ENCODE peak calls at places on chromosomes 3 and 15, in five cellular contexts. One of them, this sample, is unnamed.

GRCh38 chr3:74906181-74906580 is 291.7 kb upstream of the CNTN3 start:
- DNase-seq in H54: no peak
- DNase-seq in GM12865: no peak
- DNase-seq in fibroblast of lung: no peak
- DNase-seq in kidney tubule cell: no peak
- DNase-seq in this sample: peak

GRCh38 chr3:196948442-196949365 is 6.4 kb upstream of the NCBP2 start:
- DNase-seq in GM12865: no peak
- DNase-seq in H54: no peak
- DNase-seq in fibroblast of lung: no peak
- DNase-seq in kidney tubule cell: peak
- DNase-seq in this sample: no peak

GRCh38 chr3:123809597-123809996 is 74.5 kb downstream of the MYLK start:
- DNase-seq in kidney tubule cell: peak
- DNase-seq in H54: no peak
- DNase-seq in fibroblast of lung: peak
- DNase-seq in GM12865: no peak
- DNase-seq in this sample: no peak

GRCh38 chr3:99499235-99499798 is 139.1 kb upstream of the COL8A1 start:
- DNase-seq in H54: no peak
- DNase-seq in fibroblast of lung: peak
- DNase-seq in GM12865: peak
- DNase-seq in kidney tubule cell: peak
- DNase-seq in this sample: peak

GRCh38 chr3:129504471-129505100 is 23.9 kb upstream of the RHO start:
- DNase-seq in fibroblast of lung: no peak
- DNase-seq in H54: no peak
- DNase-seq in GM12865: no peak
- DNase-seq in kidney tubule cell: no peak
- DNase-seq in this sample: no peak

GRCh38 chr3:132978464-132978863 is 59.7 kb upstream of the TMEM108 start:
- DNase-seq in kidney tubule cell: no peak
- DNase-seq in fibroblast of lung: no peak
- DNase-seq in GM12865: peak
- DNase-seq in H54: no peak
- DNase-seq in this sample: no peak

GRCh38 chr15:45669422-45669821 is 34.6 kb downstream of the SQOR start:
- DNase-seq in H54: no peak
- DNase-seq in GM12865: no peak
- DNase-seq in fibroblast of lung: no peak
- DNase-seq in kidney tubule cell: no peak
- DNase-seq in this sample: no peak

GRCh38 chr15:101269479-101270223 is 7.6 kb downstream of the SELENOS start:
- DNase-seq in H54: no peak
- DNase-seq in kidney tubule cell: no peak
- DNase-seq in fibroblast of lung: peak
- DNase-seq in GM12865: no peak
- DNase-seq in this sample: no peak

GRCh38 chr3:81339040-81339845 is 422.2 kb downstream of the GBE1 start:
- DNase-seq in H54: no peak
- DNase-seq in fibroblast of lung: peak
- DNase-seq in GM12865: peak
- DNase-seq in kidney tubule cell: peak
- DNase-seq in this sample: peak

GRCh38 chr15:31461911-31462480 is 135.4 kb downstream of the KLF13 start:
- DNase-seq in GM12865: no peak
- DNase-seq in fibroblast of lung: no peak
- DNase-seq in kidney tubule cell: no peak
- DNase-seq in H54: no peak
- DNase-seq in this sample: peak

GRCh38 chr3:100899440-100900091 is 93.7 kb downstream of the ABI3BP start:
- DNase-seq in fibroblast of lung: no peak
- DNase-seq in H54: no peak
- DNase-seq in kidney tubule cell: no peak
- DNase-seq in GM12865: peak
- DNase-seq in this sample: no peak

GRCh38 chr3:115120597-115120996 is 26.5 kb downstream of the ZBTB20 start:
- DNase-seq in fibroblast of lung: no peak
- DNase-seq in kidney tubule cell: no peak
- DNase-seq in GM12865: no peak
- DNase-seq in H54: no peak
- DNase-seq in this sample: no peak

GRCh38 chr3:5002174-5002870 is 23.1 kb downstream of the BHLHE40 start:
- DNase-seq in H54: no peak
- DNase-seq in kidney tubule cell: no peak
- DNase-seq in GM12865: no peak
- DNase-seq in fibroblast of lung: no peak
- DNase-seq in this sample: no peak

GRCh38 chr3:134449277-134449676 is 36.5 kb downstream of the ANAPC13 start:
- DNase-seq in GM12865: peak
- DNase-seq in H54: no peak
- DNase-seq in fibroblast of lung: no peak
- DNase-seq in kidney tubule cell: peak
- DNase-seq in this sample: no peak

GRCh38 chr15:100688549-100689120 is 86.2 kb downstream of the ASB7 start:
- DNase-seq in GM12865: no peak
- DNase-seq in kidney tubule cell: no peak
- DNase-seq in fibroblast of lung: no peak
- DNase-seq in H54: no peak
- DNase-seq in this sample: no peak

GRCh38 chr3:62159693-62160092 is 213.7 kb downstream of the FEZF2 start:
- DNase-seq in GM12865: no peak
- DNase-seq in kidney tubule cell: no peak
- DNase-seq in H54: no peak
- DNase-seq in fibroblast of lung: peak
- DNase-seq in this sample: peak

GRCh38 chr3:114646521-114646920 is 352.7 kb downstream of the TIGIT start:
- DNase-seq in kidney tubule cell: no peak
- DNase-seq in H54: no peak
- DNase-seq in GM12865: no peak
- DNase-seq in fibroblast of lung: no peak
- DNase-seq in this sample: no peak

GRCh38 chr15:36484038-36484778 is 95.2 kb upstream of the CDIN1 start:
- DNase-seq in fibroblast of lung: peak
- DNase-seq in GM12865: no peak
- DNase-seq in H54: no peak
- DNase-seq in kidney tubule cell: peak
- DNase-seq in this sample: peak

GRCh38 chr3:29887450-29887849 is 606.6 kb downstream of the RBMS3 start:
- DNase-seq in GM12865: no peak
- DNase-seq in fibroblast of lung: peak
- DNase-seq in kidney tubule cell: no peak
- DNase-seq in H54: no peak
- DNase-seq in this sample: peak

GRCh38 chr3:100781311-100781710 is 72.0 kb downstream of the TFG start:
- DNase-seq in H54: no peak
- DNase-seq in GM12865: no peak
- DNase-seq in fibroblast of lung: peak
- DNase-seq in kidney tubule cell: peak
- DNase-seq in this sample: peak

GRCh38 chr15:25799906-25800700 is 63.0 kb downstream of the ATP10A start:
- DNase-seq in H54: no peak
- DNase-seq in fibroblast of lung: no peak
- DNase-seq in kidney tubule cell: peak
- DNase-seq in GM12865: no peak
- DNase-seq in this sample: no peak